ENCODE peak calls at places on chromosomes 6 and 20, in eight cellular contexts. D is NCI-H510A; U is Panc1; K is occipital lobe; G is activated gamma-delta T cell; X is stimulated activated CD4-positive, alpha-beta T cell treated with anti-CD3 and anti-CD28 coated beads, Interleukin-2, amount 100 ng/mL, for 48 hours; E is NCI-H1417; V is type B pancreatic cell. T is an unnamed sample.

GRCh38 chr6:36249010-36249409 is 20.9 kb upstream of the PNPLA1 start:
- DNase-seq in D (no peak), U (no peak), K (no peak), G (no peak), X (no peak), E (no peak), V (no peak), T (no peak)

GRCh38 chr20:63027425-63028389 is 20.9 kb upstream of the BHLHE23 start:
- DNase-seq in D (no peak), U (no peak), K (no peak), G (no peak), X (no peak), E (peak), V (no peak), T (peak)

GRCh38 chr6:167574431-167575097 is 249.7 kb downstream of the TTLL2 start:
- DNase-seq in D (no peak), U (no peak), K (no peak), G (no peak), X (no peak), E (no peak), V (peak), T (no peak)

GRCh38 chr6:90393232-90393884 is 96.7 kb upstream of the BACH2 start:
- DNase-seq in D (no peak), U (no peak), K (peak), G (no peak), X (peak), E (peak), V (no peak), T (peak)

GRCh38 chr6:108260126-108260808 is 573 bp downstream of the SNX3 start:
- DNase-seq in D (no peak), U (no peak), K (no peak), G (no peak), X (peak), E (peak), V (peak), T (peak)

GRCh38 chr6:132357120-132357519 is 44.2 kb downstream of the MOXD1 start:
- DNase-seq in D (no peak), U (no peak), K (no peak), G (no peak), X (no peak), E (no peak), V (no peak), T (no peak)

GRCh38 chr20:36808317-36809257 is 35.0 kb upstream of the DSN1 start:
- DNase-seq in D (no peak), U (no peak), K (no peak), G (no peak), X (peak), E (peak), V (no peak), T (peak)

GRCh38 chr20:54132612-54133433 is 41.0 kb downstream of the CYP24A1 start:
- DNase-seq in D (peak), U (peak), K (no peak), G (no peak), X (no peak), E (no peak), V (no peak), T (peak)

GRCh38 chr6:46453221-46453620 is 38.0 kb downstream of the RCAN2 start:
- DNase-seq in D (no peak), U (no peak), K (no peak), G (no peak), X (no peak), E (no peak), V (no peak), T (no peak)

GRCh38 chr20:50929299-50930138 is 1.7 kb downstream of the ADNP start:
- DNase-seq in D (peak), U (peak), K (peak), G (no peak), X (peak), E (peak), V (peak), T (peak)

GRCh38 chr6:107362271-107362604 is 97.1 kb downstream of the PDSS2 start:
- DNase-seq in D (no peak), U (no peak), K (no peak), G (no peak), X (no peak), E (no peak), V (no peak), T (no peak)

GRCh38 chr6:162873537-162873936 is 145.8 kb downstream of the PACRG start:
- DNase-seq in D (no peak), U (no peak), K (no peak), G (no peak), X (no peak), E (no peak), V (no peak), T (no peak)

GRCh38 chr6:143150291-143150690 is 89.6 kb downstream of the AIG1 start:
- DNase-seq in D (no peak), U (no peak), K (no peak), G (no peak), X (no peak), E (no peak), V (no peak), T (no peak)

GRCh38 chr20:50745634-50746137 is 14.3 kb downstream of the PARD6B start:
- DNase-seq in D (no peak), U (no peak), K (no peak), G (no peak), X (no peak), E (no peak), V (peak), T (no peak)

GRCh38 chr6:13507306-13507855 is 20.0 kb upstream of the GFOD1 start:
- DNase-seq in D (no peak), U (no peak), K (no peak), G (no peak), X (no peak), E (no peak), V (no peak), T (no peak)

GRCh38 chr20:1499528-1500420 is 8.6 kb upstream of the SIRPB2 start:
- DNase-seq in D (no peak), U (no peak), K (no peak), G (no peak), X (no peak), E (no peak), V (no peak), T (no peak)

GRCh38 chr6:167848783-167849182 is 22.1 kb downstream of the AFDN start:
- DNase-seq in D (no peak), U (no peak), K (no peak), G (no peak), X (no peak), E (no peak), V (no peak), T (no peak)